ENCODE peak calls at places on chromosome 6, in nine cellular contexts. Y, N, I, D, F, C, J, V and B are unnamed samples. For H3K4me1, the result is how much of the 10 kb centered on the place peaks cover.

GRCh38 chr6:14728396-14729024 is 517.4 kb upstream of the JARID2 start:
- DNase-seq in C (no peak), V (peak), F (no peak), N (no peak), D (peak), I (no peak), Y (peak), J (no peak), B (no peak)

GRCh38 chr6:137117605-137118004 is 55.8 kb downstream of the IL22RA2 start:
- DNase-seq in Y (no peak), N (no peak), D (no peak), I (no peak), F (no peak), V (no peak), J (no peak), C (no peak), B (no peak)

GRCh38 chr6:128280066-128280465 is 240.3 kb downstream of the PTPRK start:
- DNase-seq in J (no peak), D (no peak), Y (no peak), I (no peak), F (no peak), V (no peak), C (no peak), N (no peak), B (no peak)

GRCh38 chr6:43630980-43631619 is 2.0 kb upstream of the GTPBP2 start:
- DNase-seq in Y (peak), N (no peak), V (no peak), F (no peak), D (no peak), C (no peak), I (no peak), J (no peak), B (no peak)

GRCh38 chr6:147204843-147205311 is 660 bp downstream of the STXBP5 start:
- DNase-seq in I (no peak), N (no peak), J (no peak), Y (no peak), D (no peak), F (no peak), V (no peak), C (peak), B (no peak)

GRCh38 chr6:141914646-141915045 is 218.1 kb upstream of the GJE1 start:
- DNase-seq in F (no peak), Y (no peak), N (no peak), I (no peak), J (no peak), V (no peak), C (no peak), D (no peak), B (no peak)

GRCh38 chr6:2857185-2857579 is 15.5 kb upstream of the SERPINB1 start:
- DNase-seq in N (no peak), V (no peak), Y (no peak), C (no peak), J (no peak), I (no peak), D (no peak), F (no peak), B (no peak)

GRCh38 chr6:159217595-159218275 is 48.5 kb downstream of the FNDC1 start:
- DNase-seq in I (peak), D (peak), N (peak), Y (peak), F (no peak), C (peak), J (peak), V (no peak), B (no peak)

GRCh38 chr6:45477785-45478184 is 100.1 kb upstream of the SUPT3H start:
- DNase-seq in Y (no peak), C (no peak), F (no peak), N (no peak), V (no peak), I (no peak), J (no peak), D (no peak), B (no peak)

GRCh38 chr6:127051571-127052260 is 66.8 kb upstream of the RSPO3 start:
- DNase-seq in J (no peak), D (no peak), V (no peak), I (no peak), N (no peak), C (no peak), F (no peak), Y (no peak), B (no peak)

GRCh38 chr6:166956444-166957086 is at the start of gene RNASET2:
- DNase-seq in F (peak), I (no peak), Y (peak), V (peak), D (peak), N (peak), C (peak), J (peak), B (peak)
- TF ChIP-seq POLR2A in F (no peak), I (no peak), Y (peak), V (peak), D (peak), N (peak), C (peak), J (no peak), B (peak)

DNA sequence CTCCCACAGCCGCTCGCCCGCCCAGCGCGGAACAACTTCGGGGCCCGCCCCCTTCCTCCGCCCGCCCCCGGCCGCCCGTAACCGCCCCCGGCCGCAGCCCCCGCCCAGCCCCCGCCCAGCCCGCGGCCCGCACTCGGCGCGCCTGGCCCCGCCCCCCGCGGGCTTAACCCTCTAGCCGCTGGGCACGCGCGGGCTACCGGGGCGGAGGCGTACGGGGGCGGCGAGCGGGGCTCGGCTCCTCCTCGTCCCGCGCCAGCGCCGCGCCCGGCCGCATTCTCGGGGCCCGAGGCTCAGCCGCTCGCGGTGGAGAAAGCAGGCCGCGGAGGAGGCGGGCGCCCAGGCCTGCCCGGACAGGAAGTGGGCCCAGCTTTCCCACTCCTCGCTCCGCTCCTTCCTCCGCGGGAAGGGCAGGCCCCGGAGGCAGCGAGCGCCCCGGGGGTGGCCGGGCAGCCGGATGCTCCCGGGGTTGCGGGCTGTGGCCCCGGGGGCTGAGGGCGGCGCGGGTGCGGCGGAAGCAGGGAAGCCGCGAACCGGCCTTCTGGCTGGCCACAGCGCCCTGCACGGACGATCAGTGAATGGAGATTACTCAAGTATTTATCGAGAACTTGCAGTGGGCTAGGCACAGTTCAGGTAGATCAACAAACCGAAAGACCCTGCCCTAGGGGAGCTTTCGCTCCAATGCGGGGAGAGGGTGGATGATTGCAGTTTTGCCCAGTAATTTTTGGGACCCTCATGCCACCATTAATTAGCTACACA is at the start of gene TRAM2:
- DNase-seq in Y (peak), C (peak), N (peak), D (peak), J (peak), V (peak), I (no peak), F (peak), B (peak)
- H3K4me1 ChIP-seq in Y (under half), C (under half), N (under half), D (under half), J (under half), V (under half), I (under half), F (half or more), B (under half)

DNA sequence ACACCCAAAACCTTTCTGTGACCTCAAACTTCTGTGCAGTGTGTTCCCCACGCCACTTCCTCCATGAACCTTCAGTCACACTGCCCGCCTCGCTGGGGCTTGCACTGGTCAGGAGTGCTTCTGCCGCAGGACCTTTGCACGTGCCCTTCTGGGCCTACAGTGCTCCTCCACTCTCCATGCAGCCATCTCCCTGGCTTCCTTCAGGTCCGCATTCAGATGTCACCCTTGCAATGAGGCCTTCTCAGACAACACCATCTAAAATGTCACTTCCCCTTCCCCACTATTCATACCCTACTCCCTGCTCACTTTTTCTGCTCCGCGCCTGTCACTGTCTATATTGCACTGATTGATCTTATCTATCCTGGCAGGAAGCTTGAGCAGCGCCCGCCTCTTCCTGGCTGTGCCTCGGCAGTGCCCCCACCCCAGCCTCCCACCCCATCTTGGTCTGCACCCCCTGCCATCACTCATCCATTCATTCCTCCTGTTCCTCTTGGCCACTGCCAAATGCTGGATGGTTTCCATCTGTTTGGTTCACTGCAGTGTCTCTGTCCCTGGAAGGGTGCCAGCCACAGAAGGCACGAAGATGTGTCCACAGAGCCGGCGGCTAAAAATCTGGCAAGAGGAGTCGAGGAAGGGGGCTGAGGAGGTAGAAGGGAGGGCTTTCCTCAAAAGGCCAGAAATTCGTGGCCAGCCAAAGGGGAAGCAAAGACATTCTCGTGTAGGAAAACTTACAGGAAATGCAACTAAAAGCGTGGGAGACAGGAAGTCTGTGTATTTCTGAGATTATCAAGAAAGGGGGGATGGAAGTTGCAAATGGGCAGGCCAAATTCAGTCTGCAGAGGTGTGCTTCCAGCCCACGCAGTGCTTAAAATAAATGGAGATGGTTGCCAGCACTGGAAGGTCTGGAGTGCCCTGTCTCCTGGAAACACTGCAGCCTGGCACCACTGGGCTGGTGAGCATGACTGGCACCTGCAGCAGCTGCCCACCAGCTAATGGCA is 27.5 kb downstream of the SYNJ2 start:
- DNase-seq in N (no peak), Y (no peak), I (no peak), D (peak), C (peak), J (no peak), F (no peak), V (peak), B (peak)
- H3K4me3 ChIP-seq in N (no peak), Y (no peak), I (no peak), D (no peak), C (no peak), J (no peak), F (peak), V (no peak), B (no peak)

GRCh38 chr6:166999145-166999844 is at the start of gene CEP43:
- DNase-seq in Y (peak), C (peak), N (peak), J (peak), F (peak), V (peak), I (peak), D (peak), B (peak)
- TF ChIP-seq POLR2A in Y (peak), C (peak), N (peak), J (no peak), F (no peak), V (peak), I (peak), D (peak), B (no peak)

GRCh38 chr6:156851447-156851846 is 74.3 kb downstream of the ARID1B start:
- DNase-seq in V (no peak), F (no peak), N (no peak), D (no peak), Y (no peak), C (no peak), I (no peak), J (no peak), B (no peak)
- H3K4me1 ChIP-seq in V (under half), F (half or more), N (under half), D (half or more), Y (under half), C (under half), I (under half), J (under half), B (under half)

GRCh38 chr6:38080349-38080748 is 260.8 kb downstream of the ZFAND3 start:
- DNase-seq in D (no peak), Y (no peak), C (peak), V (no peak), N (no peak), F (no peak), I (no peak), J (no peak), B (no peak)
- H3K4me3 ChIP-seq in D (no peak), Y (no peak), C (no peak), V (no peak), N (no peak), F (no peak), I (no peak), J (no peak), B (no peak)